ENCODE peak calls at places on chromosomes 3 and 15, in seven cellular contexts. O is RCC 7860; A is activated T-helper 2 cell treated with anti-CD3 and anti-CD28 coated beads, Interferon-gamma antibody, Interleukin-2, Interleukin-4, amounts not matched to agents 10 μg/mL and 5 μg/mL and 100 μg/mL, durations not matched to agents 14 hours and 24 hours and 36 hours; D is DMS53; X is stimulated activated CD8-positive, alpha-beta memory T cell treated with anti-CD3 and anti-CD28 coated beads, Interleukin-15, amount 100 ng/mL, for 48 hours; F is neuronal stem cell; N is hypothalamus. E is an unnamed sample.

GRCh38 chr3:14803101-14803980 is 15.4 kb upstream of the FGD5 start:
- DNase-seq in X (peak; percentile 8), F (no peak), D (peak; percentile 10), A (no peak), N (no peak), O (no peak), E (no peak)

GRCh38 chr3:107740992-107741896 is 218.5 kb downstream of the BBX start:
- DNase-seq in F (no peak), N (no peak), D (peak; percentile 42), O (peak; percentile 9), A (no peak), X (no peak), E (no peak)

GRCh38 chr3:64318670-64319271 is 93.5 kb upstream of the PRICKLE2 start:
- DNase-seq in D (no peak), O (no peak), X (no peak), A (no peak), F (no peak), N (no peak), E (no peak)

GRCh38 chr15:32956006-32956405 is 238.2 kb downstream of the GREM1 start:
- DNase-seq in D (peak; percentile 52), O (peak; percentile 36), F (peak; percentile 12), A (no peak), N (peak; percentile 1), X (no peak), E (no peak)

GRCh38 chr3:104385421-104385820 is 981.3 kb upstream of the ALCAM start:
- DNase-seq in X (no peak), A (no peak), D (no peak), N (no peak), F (no peak), O (no peak), E (no peak)

GRCh38 chr15:55770808-55771207 is 27.9 kb upstream of the PRTG start:
- DNase-seq in D (no peak), N (no peak), O (no peak), X (no peak), F (no peak), A (no peak), E (no peak)

GRCh38 chr3:43028678-43029490 is 49.8 kb downstream of the GASK1A start:
- DNase-seq in N (no peak), O (no peak), F (no peak), X (no peak), D (peak; percentile 30), A (no peak), E (no peak)

GRCh38 chr3:73422556-73422955 is 202.2 kb downstream of the PDZRN3 start:
- DNase-seq in X (no peak), A (no peak), O (no peak), D (no peak), F (no peak), N (no peak), E (no peak)

GRCh38 chr3:94082412-94082937 is 19.6 kb downstream of the NSUN3 start:
- DNase-seq in X (no peak), N (no peak), F (no peak), O (no peak), D (no peak), A (no peak), E (no peak)

GRCh38 chr3:50450135-50450911 is 53.1 kb downstream of the CACNA2D2 start:
- DNase-seq in N (peak; percentile 63), O (no peak), F (no peak), A (peak; percentile 68), X (peak; percentile 65), D (peak; percentile 59), E (no peak)

GRCh38 chr15:80778964-80779657 is at the start of gene CEMIP:
- DNase-seq in O (peak; percentile 18), D (peak; percentile 86), X (peak; percentile 53), N (peak; percentile 66), F (peak; percentile 80), A (peak; percentile 63), E (no peak)

GRCh38 chr3:16319307-16319706 is 54.3 kb downstream of the OXNAD1 start:
- DNase-seq in D (peak; percentile 15), F (no peak), X (peak; percentile 70), N (no peak), A (peak; percentile 72), O (no peak), E (no peak)

GRCh38 chr15:48966595-48967301 is 3.0 kb upstream of the SHC4 start:
- DNase-seq in F (no peak), N (no peak), A (peak; percentile 46), D (no peak), X (peak; percentile 28), O (peak; percentile 64), E (no peak)